ENCODE peak calls at places on chromosomes 5 and 9, in five cellular contexts. N, T, Q, O and D are unnamed samples.

GRCh38 chr5:177557041-177557647 is 2.8 kb upstream of the FAM193B start:
- DNase-seq in Q (no peak), O (no peak), N (no peak), T (no peak), D (no peak)

GRCh38 chr5:74372502-74373445 is 267.8 kb downstream of the ENC1 start:
- DNase-seq in N (no peak), O (no peak), T (no peak), Q (no peak), D (no peak)

GRCh38 chr5:77145666-77146065 is 58.6 kb upstream of the ZBED3 start:
- DNase-seq in O (no peak), Q (no peak), T (no peak), N (no peak), D (no peak)

GRCh38 chr5:74040811-74041491 is 415.0 kb downstream of the ARHGEF28 start:
- DNase-seq in Q (no peak), T (no peak), O (no peak), N (no peak), D (no peak)

GRCh38 chr5:39691993-39692392 is 267.2 kb upstream of the DAB2 start:
- DNase-seq in Q (no peak), N (no peak), O (no peak), T (no peak), D (no peak)

GRCh38 chr5:110087829-110088228 is 398.1 kb downstream of the MAN2A1 start:
- DNase-seq in O (no peak), Q (peak), T (no peak), N (no peak), D (no peak)

GRCh38 chr5:159448-160172 is 31.7 kb upstream of the LRRC14B start:
- DNase-seq in N (no peak), T (no peak), Q (no peak), O (no peak), D (no peak)

GRCh38 chr9:1738511-1739100 is 276.5 kb upstream of the SMARCA2 start:
- DNase-seq in Q (no peak), T (no peak), N (no peak), O (no peak), D (no peak)

GRCh38 chr9:34710023-34710422 is at the start of gene CCL21:
- DNase-seq in Q (no peak), T (no peak), N (no peak), O (no peak), D (no peak)

GRCh38 chr5:2506603-2507002 is 244.9 kb downstream of the IRX2 start:
- DNase-seq in N (no peak), O (no peak), T (no peak), Q (no peak), D (no peak)

GRCh38 chr5:53127107-53127506 is 17.6 kb upstream of the MOCS2 start:
- DNase-seq in Q (no peak), O (no peak), T (no peak), N (no peak), D (no peak)

GRCh38 chr9:113511047-113511521 is 47.6 kb downstream of the RGS3 start:
- DNase-seq in T (no peak), O (no peak), Q (no peak), N (no peak), D (no peak)

GRCh38 chr5:147225938-147226337 is 8.9 kb upstream of the STK32A start:
- DNase-seq in N (no peak), O (no peak), Q (no peak), T (no peak), D (no peak)

GRCh38 chr9:127360829-127361228 is 36.1 kb upstream of the SLC2A8 start:
- DNase-seq in T (no peak), N (no peak), Q (no peak), O (no peak), D (no peak)

GRCh38 chr5:10789021-10789420 is 28.0 kb upstream of the DAP start:
- DNase-seq in N (no peak), O (no peak), Q (no peak), T (no peak), D (no peak)

GRCh38 chr5:129094087-129094923 is at the start of gene ISOC1:
- DNase-seq in T (peak), O (peak), N (peak), Q (peak), D (peak)

GRCh38 chr5:122202952-122203351 is 73.6 kb downstream of the ZNF474 start:
- DNase-seq in Q (no peak), O (no peak), T (no peak), N (no peak), D (no peak)

GRCh38 chr5:143657814-143658395 is 154.1 kb upstream of the HMHB1 start:
- DNase-seq in O (no peak), Q (no peak), N (no peak), T (no peak), D (no peak)

GRCh38 chr9:133973791-133974630 is 18.1 kb downstream of the VAV2 start:
- DNase-seq in O (no peak), T (no peak), Q (no peak), N (no peak), D (no peak)

GRCh38 chr5:79795764-79796398 is 106.2 kb downstream of the CMYA5 start:
- DNase-seq in O (no peak), N (no peak), Q (peak), T (no peak), D (no peak)

GRCh38 chr9:37528652-37529072 is 42.9 kb downstream of the POLR1E start:
- DNase-seq in Q (no peak), O (no peak), N (no peak), T (no peak), D (no peak)

GRCh38 chr9:120698766-120699165 is 15.5 kb downstream of the MEGF9 start:
- DNase-seq in T (no peak), N (no peak), Q (no peak), O (no peak), D (no peak)

GRCh38 chr5:119400248-119400647 is 44.4 kb downstream of the TNFAIP8 start:
- DNase-seq in O (no peak), N (no peak), T (no peak), Q (no peak), D (no peak)

GRCh38 chr5:124583469-124584350 is 162.7 kb downstream of the ZNF608 start:
- DNase-seq in Q (no peak), T (no peak), N (no peak), O (no peak), D (no peak)

GRCh38 chr5:145473032-145473642 is 362.0 kb downstream of the PRELID2 start:
- DNase-seq in N (no peak), Q (no peak), O (no peak), T (no peak), D (no peak)

GRCh38 chr9:116859763-116860162 is 172.7 kb downstream of the TRIM32 start:
- DNase-seq in Q (no peak), T (no peak), N (no peak), O (no peak), D (no peak)

GRCh38 chr9:5949103-5949699 is 58.5 kb downstream of the MLANA start:
- DNase-seq in O (no peak), Q (no peak), N (no peak), T (no peak), D (no peak)

GRCh38 chr9:130970855-130971254 is 31.8 kb upstream of the FIBCD1 start:
- DNase-seq in Q (no peak), N (no peak), T (no peak), O (no peak), D (no peak)

GRCh38 chr5:160289721-160290120 is 22.6 kb downstream of the CCNJL start:
- DNase-seq in Q (no peak), T (no peak), O (no peak), N (no peak), D (peak)

GRCh38 chr9:87909310-87910041 is 8.3 kb upstream of the SPATA31C1 start:
- DNase-seq in Q (no peak), T (no peak), N (no peak), O (no peak), D (peak)

GRCh38 chr9:6973762-6974161 is 216.0 kb downstream of the KDM4C start:
- DNase-seq in Q (no peak), T (no peak), N (no peak), O (no peak), D (no peak)

GRCh38 chr9:73179594-73179993 is 27.9 kb downstream of the ANXA1 start:
- DNase-seq in Q (no peak), O (no peak), N (no peak), T (no peak), D (no peak)

GRCh38 chr9:138020795-138021182 is 143.2 kb downstream of the CACNA1B start:
- DNase-seq in O (no peak), Q (no peak), T (no peak), N (no peak), D (peak)

GRCh38 chr5:132059043-132059695 is 1.3 kb upstream of the IL3 start:
- DNase-seq in T (no peak), O (no peak), N (peak), Q (no peak), D (no peak)

GRCh38 chr5:53249529-53249928 is 140.0 kb upstream of the MOCS2 start:
- DNase-seq in Q (no peak), O (no peak), N (peak), T (no peak), D (no peak)

GRCh38 chr5:77418601-77419591 is 73.2 kb downstream of the WDR41 start:
- DNase-seq in O (no peak), N (peak), T (peak), Q (no peak), D (no peak)

DNA sequence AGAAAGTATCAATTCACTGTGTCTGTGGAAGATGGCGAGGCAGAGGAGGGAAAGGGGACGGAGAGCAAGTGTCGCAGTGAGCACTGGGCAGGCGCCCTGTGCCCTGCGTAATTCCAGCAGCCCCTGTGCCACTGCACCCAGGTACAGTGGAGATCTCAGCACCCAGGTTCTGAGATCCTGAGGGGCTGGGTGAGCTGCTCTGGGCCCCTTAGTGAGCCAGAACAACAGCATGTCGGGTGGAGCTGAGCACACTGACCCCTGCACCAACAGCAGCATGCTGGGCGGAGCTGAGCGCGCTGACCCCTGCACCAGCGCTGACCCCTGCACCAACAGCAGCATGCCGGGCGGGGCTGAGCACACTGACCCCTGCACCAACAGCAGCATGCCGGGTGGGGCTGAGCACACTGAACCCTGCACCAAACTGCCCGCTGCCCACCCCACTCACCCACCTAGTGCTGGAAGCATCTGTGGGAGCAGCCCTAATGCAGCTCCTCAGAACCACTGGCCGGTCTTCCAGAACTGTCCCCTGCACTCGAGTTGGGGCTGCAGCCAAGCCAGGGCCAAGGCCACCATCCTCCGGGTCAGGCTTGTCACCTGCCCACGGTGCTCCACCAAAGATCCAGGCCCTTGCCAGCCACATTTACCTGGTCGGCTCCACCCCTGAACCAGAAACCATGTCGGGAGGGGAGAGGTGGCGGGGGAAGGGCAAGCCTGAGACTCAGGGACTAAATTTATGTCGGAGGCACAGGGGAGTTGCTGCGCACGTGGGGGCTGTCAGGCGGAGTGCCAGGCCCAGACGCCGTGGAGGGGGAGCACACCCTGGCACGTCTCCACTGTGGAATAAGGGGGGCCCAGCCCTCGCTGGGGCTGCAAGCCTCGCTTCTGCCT is 80.4 kb downstream of the ADAMTS2 start:
- DNase-seq in N (no peak), Q (no peak), O (no peak), T (no peak), D (no peak)
- H3K27ac ChIP-seq in N (peak), Q (peak), O (no peak), T (peak), D (no peak)

GRCh38 chr5:55965525-55965924 is 29.2 kb downstream of the IL6ST start:
- DNase-seq in T (no peak), O (no peak), Q (no peak), N (no peak), D (no peak)

GRCh38 chr5:55966284-55966683 is 28.5 kb downstream of the IL6ST start:
- DNase-seq in T (no peak), O (no peak), Q (no peak), N (no peak), D (no peak)

GRCh38 chr5:55969956-55970355 is 24.8 kb downstream of the IL6ST start:
- DNase-seq in N (no peak), Q (no peak), T (no peak), O (no peak), D (no peak)
- H3K27ac ChIP-seq in N (no peak), Q (no peak), T (no peak), O (no peak), D (no peak)

GRCh38 chr9:126150411-126151030 is 176.1 kb upstream of the MVB12B start:
- DNase-seq in Q (no peak), T (no peak), O (no peak), N (no peak), D (peak)
- H3K27ac ChIP-seq in Q (no peak), T (no peak), O (no peak), N (no peak), D (no peak)

GRCh38 chr9:124659099-124659659 is 111.9 kb downstream of the NR6A1 start:
- DNase-seq in N (peak), T (peak), Q (peak), O (no peak), D (peak)
- H3K27ac ChIP-seq in N (peak), T (peak), Q (peak), O (peak), D (peak)